ENCODE peak calls at places on chromosome 13, in four cellular contexts. H, P, F and S are unnamed samples.

GRCh38 chr13:61013782-61014181 is 401.9 kb downstream of the PCDH20 start:
- DNase-seq in H (no peak), P (no peak), F (no peak), S (no peak)

GRCh38 chr13:29532136-29532535 is 63.4 kb downstream of the SLC7A1 start:
- DNase-seq in H (no peak), P (no peak), F (no peak), S (no peak)

GRCh38 chr13:113093580-113094409 is 11.8 kb upstream of the F7 start:
- DNase-seq in H (no peak), P (no peak), F (no peak), S (no peak)

GRCh38 chr13:114119196-114119595 is 13.2 kb downstream of the RASA3 start:
- DNase-seq in H (no peak), P (no peak), F (peak), S (no peak)

GRCh38 chr13:23765531-23765930 is 123.7 kb downstream of the MIPEP start:
- DNase-seq in H (no peak), P (no peak), F (no peak), S (no peak)

GRCh38 chr13:46603165-46603603 is 50.2 kb downstream of the LRCH1 start:
- DNase-seq in H (no peak), P (no peak), F (peak), S (no peak)

GRCh38 chr13:80131204-80131603 is 209.7 kb downstream of the SPRY2 start:
- DNase-seq in H (peak), P (no peak), F (no peak), S (no peak)

GRCh38 chr13:43895940-43896339 is 16.2 kb downstream of the LACC1 start:
- DNase-seq in H (no peak), P (no peak), F (peak), S (no peak)

GRCh38 chr13:50708461-50708860 is 135.0 kb downstream of the DLEU7 start:
- DNase-seq in H (no peak), P (no peak), F (no peak), S (no peak)

GRCh38 chr13:98539655-98540054 is 37.3 kb downstream of the STK24 start:
- DNase-seq in H (no peak), P (no peak), F (no peak), S (no peak)

GRCh38 chr13:43805071-43805468 is 18.3 kb upstream of the ENOX1 start:
- DNase-seq in H (peak), P (no peak), F (peak), S (no peak)

GRCh38 chr13:41231786-41232185 is 31.6 kb downstream of the MTRF1 start:
- DNase-seq in H (no peak), P (no peak), F (peak), S (no peak)

GRCh38 chr13:38979891-38980627 is 10.6 kb downstream of the STOML3 start:
- DNase-seq in H (peak), P (no peak), F (no peak), S (no peak)

GRCh38 chr13:112078879-112079526 is 12.1 kb downstream of the SOX1 start:
- DNase-seq in H (no peak), P (no peak), F (no peak), S (no peak)

GRCh38 chr13:95441326-95441725 is 111.2 kb upstream of the CLDN10 start:
- DNase-seq in H (no peak), P (no peak), F (no peak), S (no peak)

GRCh38 chr13:32116210-32116609 is 84.6 kb downstream of the FRY start:
- DNase-seq in H (no peak), P (no peak), F (no peak), S (no peak)

GRCh38 chr13:87887459-87888123 is 216.4 kb downstream of the SLITRK5 start:
- DNase-seq in H (no peak), P (no peak), F (no peak), S (no peak)

GRCh38 chr13:60463787-60464186 is 66.8 kb downstream of the TDRD3 start:
- DNase-seq in H (no peak), P (no peak), F (no peak), S (no peak)

GRCh38 chr13:43123856-43124255 is 100.5 kb downstream of the DNAJC15 start:
- DNase-seq in H (no peak), P (no peak), F (no peak), S (no peak)

GRCh38 chr13:30806784-30807183 is 71.4 kb downstream of the ALOX5AP start:
- DNase-seq in H (no peak), P (no peak), F (peak), S (no peak)

GRCh38 chr13:50444726-50445125 is 398.8 kb downstream of the DLEU7 start:
- DNase-seq in H (no peak), P (no peak), F (no peak), S (no peak)